ENCODE peak calls at places on chromosomes 7 and 10, in five cellular contexts. U is HepG2, H is GM12878, L is SK-N-SH, K is HCT116. F is an unnamed sample.

GRCh38 chr7:144085978-144086377 is at the start of gene OR2A12:
- DNase-seq in U (no peak), L (no peak), H (no peak), K (no peak), F (no peak)

GRCh38 chr10:73577788-73578187 is 13.4 kb downstream of the USP54 start:
- DNase-seq in K (no peak), H (no peak), U (no peak), L (no peak), F (peak)

GRCh38 chr10:130795819-130796218 is 515.7 kb downstream of the TCERG1L start:
- DNase-seq in U (no peak), K (no peak), L (no peak), H (no peak), F (no peak)

GRCh38 chr10:42850931-42851330 is 68.3 kb downstream of the BMS1 start:
- DNase-seq in K (no peak), H (no peak), U (no peak), L (no peak), F (no peak)

GRCh38 chr10:88456730-88457129 is 126.4 kb downstream of the RNLS start:
- DNase-seq in H (no peak), K (no peak), U (no peak), L (no peak), F (no peak)

GRCh38 chr7:77570330-77571011 is 33.4 kb downstream of the PTPN12 start:
- DNase-seq in K (no peak), U (peak), H (no peak), L (no peak), F (no peak)

GRCh38 chr10:103969436-103969835 is 2.5 kb downstream of the SLK start:
- DNase-seq in U (no peak), L (no peak), H (no peak), K (no peak), F (no peak)

GRCh38 chr7:155206286-155207020 is 91.2 kb upstream of the INSIG1 start:
- DNase-seq in L (no peak), H (peak), K (no peak), U (no peak), F (no peak)

GRCh38 chr10:50607526-50607925 is 16.2 kb downstream of the SGMS1 start:
- DNase-seq in U (no peak), K (no peak), H (no peak), L (no peak), F (no peak)

GRCh38 chr7:17209101-17209500 is 89.4 kb upstream of the AHR start:
- DNase-seq in U (no peak), H (no peak), L (no peak), K (no peak), F (no peak)

GRCh38 chr10:15182541-15183207 is 14.2 kb upstream of the NMT2 start:
- DNase-seq in U (no peak), L (no peak), H (no peak), K (no peak), F (no peak)

GRCh38 chr10:34454590-34455289 is 360.4 kb downstream of the PARD3 start:
- DNase-seq in H (no peak), L (no peak), K (no peak), U (no peak), F (no peak)

GRCh38 chr10:133372507-133372906 is 647 bp downstream of the ECHS1 start:
- DNase-seq in H (no peak), L (peak), K (no peak), U (no peak), F (no peak)

GRCh38 chr10:62050941-62051433 is 149.5 kb downstream of the ARID5B start:
- DNase-seq in U (peak), L (no peak), H (peak), K (peak), F (no peak)

GRCh38 chr7:95470452-95470851 is 15.3 kb upstream of the ASB4 start:
- DNase-seq in U (peak), L (no peak), K (no peak), H (no peak), F (no peak)

GRCh38 chr7:3427957-3428356 is 126.9 kb downstream of the SDK1 start:
- DNase-seq in K (peak), L (no peak), H (no peak), U (no peak), F (no peak)

GRCh38 chr7:129468087-129468486 is 33.9 kb downstream of the STRIP2 start:
- DNase-seq in H (no peak), L (no peak), K (no peak), U (no peak), F (no peak)

GRCh38 chr7:39891879-39892278 is 58.2 kb upstream of the CDK13 start:
- DNase-seq in U (no peak), H (no peak), L (no peak), K (no peak), F (no peak)

GRCh38 chr7:28890137-28890536 is 68.0 kb downstream of the TRIL start:
- DNase-seq in L (no peak), H (no peak), K (no peak), U (no peak), F (no peak)

GRCh38 chr7:18978108-18978495 is 139.3 kb downstream of the TWIST1 start:
- DNase-seq in U (no peak), H (no peak), K (peak), L (no peak), F (no peak)

GRCh38 chr7:92781117-92781720 is 55.2 kb downstream of the CDK6 start:
- DNase-seq in H (no peak), U (peak), L (peak), K (no peak), F (no peak)

GRCh38 chr7:155324012-155324917 is 26.6 kb downstream of the INSIG1 start:
- DNase-seq in K (no peak), U (no peak), H (no peak), L (peak), F (no peak)

GRCh38 chr7:47470567-47471357 is 111.1 kb downstream of the TNS3 start:
- DNase-seq in K (no peak), U (peak), L (no peak), H (no peak), F (peak)

GRCh38 chr7:136870799-136871487 is 2.5 kb downstream of the CHRM2 start:
- DNase-seq in L (peak), U (no peak), H (no peak), K (no peak), F (no peak)

GRCh38 chr10:79562135-79562756 is 2.0 kb upstream of the SFTPA2 start:
- DNase-seq in L (peak), U (peak), H (no peak), K (peak), F (peak)

GRCh38 chr7:16698200-16698910 is 52.4 kb downstream of the BZW2 start:
- DNase-seq in L (no peak), K (no peak), H (no peak), U (no peak), F (no peak)

GRCh38 chr7:143318661-143319060 is 2.8 kb downstream of the CLCN1 start:
- DNase-seq in L (no peak), K (no peak), H (no peak), U (peak), F (no peak)

GRCh38 chr10:110498087-110498981 is 627 bp downstream of the DUSP5 start:
- DNase-seq in U (no peak), H (no peak), L (peak), K (no peak), F (peak)

GRCh38 chr7:87058739-87059524 is 522 bp downstream of the ELAPOR2 start:
- DNase-seq in H (no peak), U (no peak), K (no peak), L (peak), F (peak)

GRCh38 chr7:1240917-1241509 is 8.3 kb downstream of the UNCX start:
- DNase-seq in H (no peak), L (no peak), U (no peak), K (no peak), F (no peak)

GRCh38 chr10:89887830-89888229 is 186.4 kb downstream of the KIF20B start:
- DNase-seq in U (no peak), H (no peak), K (no peak), L (no peak), F (no peak)

GRCh38 chr10:95560288-95561199 is 627 bp downstream of the SORBS1 start:
- DNase-seq in U (no peak), H (no peak), L (peak), K (no peak), F (peak)

GRCh38 chr10:95035343-95036283 is 33.7 kb downstream of the CYP2C8 start:
- DNase-seq in L (no peak), U (no peak), K (no peak), H (no peak), F (no peak)

GRCh38 chr10:129964611-129965417 is 740 bp upstream of the EBF3 start:
- DNase-seq in K (no peak), H (no peak), U (no peak), L (no peak), F (no peak)

GRCh38 chr7:2496375-2496774 is 20.2 kb upstream of the GRIFIN start:
- DNase-seq in L (no peak), U (no peak), H (no peak), K (no peak), F (no peak)

GRCh38 chr10:74924251-74924954 is 98.0 kb downstream of the KAT6B start:
- DNase-seq in U (no peak), H (no peak), L (no peak), K (peak), F (no peak)
- TF ChIP-seq JUND in U (no peak), H (no peak), L (peak), K (peak), F (no peak)

GRCh38 chr7:100952641-100953040 is 3.3 kb downstream of the MUC3A start:
- DNase-seq in H (no peak), L (no peak), K (no peak), U (no peak), F (no peak)

GRCh38 chr7:100949931-100950443 is 653 bp downstream of the MUC3A start:
- DNase-seq in U (no peak), L (no peak), K (no peak), H (no peak), F (no peak)

GRCh38 chr7:100951888-100952560 is 2.7 kb downstream of the MUC3A start:
- DNase-seq in L (no peak), K (no peak), H (no peak), U (no peak), F (no peak)

GRCh38 chr7:100949227-100949930 is at the start of gene MUC3A:
- DNase-seq in K (no peak), L (no peak), U (no peak), H (no peak), F (no peak)

DNA sequence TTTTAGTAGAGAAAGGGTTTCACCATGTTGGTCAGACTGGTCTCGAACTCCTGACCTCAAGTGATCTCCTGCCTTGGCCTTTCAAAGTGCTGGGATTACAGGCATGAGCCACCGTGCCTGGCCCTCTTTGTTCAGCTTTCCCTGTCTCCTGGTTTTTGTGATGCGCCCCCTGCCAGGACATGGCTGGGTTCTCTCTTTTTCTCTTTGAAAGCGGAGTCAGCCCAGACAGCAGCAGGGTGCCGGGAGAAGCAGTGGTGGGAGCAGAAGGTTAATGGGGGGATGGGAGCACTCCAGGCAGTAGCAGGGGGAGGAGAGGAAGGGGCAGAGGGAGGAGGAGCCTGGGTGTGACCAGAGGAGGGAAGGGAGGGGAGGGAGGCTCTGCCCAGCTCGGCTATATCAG is 1.8 kb downstream of the MUC3A start:
- DNase-seq in K (no peak), U (no peak), H (no peak), L (no peak), F (no peak)
- TF ChIP-seq JUND in K (no peak), U (no peak), H (no peak), L (no peak), F (no peak)

GRCh38 chr10:91668935-91669334 is 36.1 kb upstream of the PPP1R3C start:
- DNase-seq in H (no peak), U (no peak), K (no peak), L (no peak), F (no peak)

DNA sequence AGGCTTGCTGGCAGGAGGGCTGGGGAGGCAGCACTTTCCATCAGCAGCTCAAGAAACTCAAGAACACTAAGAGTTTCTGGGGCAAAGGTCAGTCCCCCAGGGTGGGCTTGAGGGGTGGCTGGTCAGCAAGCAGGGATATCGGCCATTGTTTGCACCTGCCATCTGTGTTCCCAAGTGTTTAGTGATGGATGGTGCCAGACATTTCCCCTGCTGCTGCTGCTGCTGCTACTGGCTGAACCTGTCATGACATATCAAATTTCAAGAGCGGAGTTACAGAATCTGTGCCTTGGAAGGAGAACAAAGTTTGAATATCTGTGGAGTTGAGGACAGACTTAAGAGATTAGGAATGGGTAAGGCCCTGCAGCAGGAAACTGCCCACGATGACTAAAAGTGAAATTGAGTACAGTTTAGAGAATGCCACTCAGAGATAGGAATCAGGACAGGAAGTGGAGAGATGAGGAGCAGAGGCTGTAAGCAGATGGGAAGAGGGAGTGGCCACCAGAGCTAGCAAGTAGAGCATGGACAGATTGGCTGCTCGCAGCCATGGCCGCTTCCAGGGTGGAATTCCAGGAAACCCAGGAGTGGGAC is 39.2 kb upstream of the PPP1R3C start:
- DNase-seq in H (no peak), U (no peak), K (no peak), L (peak), F (peak)
- TF ChIP-seq JUND in H (no peak), U (no peak), K (no peak), L (peak), F (no peak)

DNA sequence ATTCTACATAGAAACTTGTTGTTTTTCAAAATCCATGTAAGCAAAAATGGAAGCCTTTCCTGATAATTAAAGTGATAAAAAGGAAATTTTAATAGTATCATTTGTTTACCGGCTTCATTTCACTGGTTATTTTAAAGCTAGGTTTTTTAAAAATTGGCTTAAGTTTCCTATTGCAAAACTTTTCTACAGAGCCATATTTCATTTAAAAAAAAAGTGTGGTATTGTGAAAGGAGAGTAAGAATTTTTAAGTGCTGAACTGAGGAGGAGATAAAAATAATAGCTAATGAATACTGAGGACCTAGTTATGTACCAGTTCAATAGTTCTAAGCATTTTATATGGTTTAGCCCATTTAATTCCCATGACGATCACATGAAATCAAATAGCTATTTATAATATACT is 172.2 kb upstream of the COL1A2 start:
- DNase-seq in U (no peak), L (no peak), K (no peak), H (no peak), F (no peak)
- TF ChIP-seq JUND in U (no peak), L (no peak), K (no peak), H (no peak), F (no peak)

DNA sequence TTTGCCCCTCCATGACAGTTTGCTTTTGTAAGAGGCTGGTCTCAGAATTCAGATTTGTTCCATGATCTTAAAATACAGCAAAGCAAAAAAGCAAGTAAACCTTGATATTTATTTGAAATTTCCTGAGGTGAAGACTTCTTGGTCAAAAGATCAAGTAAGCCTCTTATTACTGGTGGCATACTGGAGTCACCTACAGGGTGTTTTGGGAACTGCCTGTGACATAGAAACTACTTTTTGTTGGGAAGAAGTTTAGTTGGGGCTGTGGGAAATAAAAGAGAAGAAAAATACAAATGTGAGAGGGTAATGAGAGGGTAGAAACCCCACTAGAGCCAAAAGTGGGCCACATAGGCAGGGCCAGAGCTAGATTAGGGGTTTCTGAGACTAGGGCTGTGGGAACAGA is 217.9 kb downstream of the OTUD1 start:
- DNase-seq in L (no peak), U (no peak), K (no peak), H (no peak), F (peak)
- TF ChIP-seq JUND in L (no peak), U (no peak), K (no peak), H (no peak), F (no peak)

DNA sequence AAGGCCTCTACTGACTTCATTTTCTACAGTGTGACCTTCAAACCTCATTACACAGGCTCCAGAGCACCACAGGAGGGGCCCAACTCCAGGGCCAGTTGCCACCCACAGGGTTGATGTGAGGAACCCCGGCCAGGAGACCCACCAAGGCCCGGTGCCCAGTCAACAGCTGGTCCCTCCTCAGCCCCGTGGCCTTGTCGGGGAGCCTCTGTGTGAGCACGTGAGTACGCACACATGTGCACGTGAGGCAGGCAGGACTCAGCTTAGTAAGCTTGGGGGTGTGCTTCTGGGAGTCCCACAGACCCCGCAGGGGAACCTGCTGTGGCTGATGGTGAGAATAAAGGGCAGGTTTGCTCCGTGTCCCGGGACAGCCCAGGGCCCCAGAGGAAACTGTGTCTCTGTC is 104.5 kb downstream of the VIPR2 start:
- DNase-seq in K (no peak), H (no peak), L (no peak), U (no peak), F (no peak)
- TF ChIP-seq JUND in K (no peak), H (no peak), L (no peak), U (no peak), F (no peak)

GRCh38 chr7:32299133-32299702 is 191.0 kb downstream of the LSM5 start:
- DNase-seq in H (no peak), K (no peak), U (no peak), L (no peak), F (peak)
- TF ChIP-seq JUND in H (no peak), K (no peak), U (no peak), L (no peak), F (no peak)